ENCODE peak calls at places on chromosomes 7 and 10, in six cellular contexts. N, W, M, J, H and V are unnamed samples.
A peak's percentile ranks its signal among the peaks of the same experiment; 100 is the strongest.

GRCh38 chr10:80739328-80739727 is 201.6 kb downstream of the SH2D4B start:
- DNase-seq in N (no peak), W (no peak), M (no peak), J (no peak), H (no peak), V (no peak)

GRCh38 chr7:17347426-17347825 is 49.0 kb downstream of the AHR start:
- DNase-seq in N (no peak), W (no peak), M (no peak), J (no peak), H (no peak), V (no peak)

GRCh38 chr7:142445019-142445686 is 187.3 kb upstream of the PRSS58 start:
- DNase-seq in N (no peak), W (no peak), M (no peak), J (peak; percentile 75), H (no peak), V (no peak)

GRCh38 chr7:102097601-102098161 is 189.0 kb upstream of the SH2B2 start:
- DNase-seq in N (no peak), W (no peak), M (no peak), J (no peak), H (no peak), V (no peak)

GRCh38 chr10:100890696-100891271 is 22.0 kb upstream of the SLF2 start:
- DNase-seq in N (no peak), W (peak; percentile 95), M (no peak), J (no peak), H (no peak), V (no peak)

GRCh38 chr7:1460757-1461639 is 1.7 kb upstream of the MICALL2 start:
- DNase-seq in N (peak; percentile 89), W (peak; percentile 35), M (peak; percentile 47), J (no peak), H (peak; percentile 77), V (no peak)

GRCh38 chr7:121753965-121754364 is 119.0 kb upstream of the PTPRZ1 start:
- DNase-seq in N (no peak), W (no peak), M (no peak), J (no peak), H (no peak), V (no peak)

GRCh38 chr7:157687158-157687557 is 350.4 kb downstream of the DNAJB6 start:
- DNase-seq in N (no peak), W (no peak), M (no peak), J (no peak), H (no peak), V (no peak)

GRCh38 chr7:134941185-134941900 is 45.0 kb upstream of the AGBL3 start:
- DNase-seq in N (no peak), W (peak; percentile 78), M (no peak), J (no peak), H (no peak), V (no peak)

GRCh38 chr7:157150825-157151412 is 12.2 kb downstream of the UBE3C start:
- DNase-seq in N (no peak), W (peak; percentile 40), M (peak; percentile 28), J (peak; percentile 53), H (no peak), V (peak; percentile 26)

DNA sequence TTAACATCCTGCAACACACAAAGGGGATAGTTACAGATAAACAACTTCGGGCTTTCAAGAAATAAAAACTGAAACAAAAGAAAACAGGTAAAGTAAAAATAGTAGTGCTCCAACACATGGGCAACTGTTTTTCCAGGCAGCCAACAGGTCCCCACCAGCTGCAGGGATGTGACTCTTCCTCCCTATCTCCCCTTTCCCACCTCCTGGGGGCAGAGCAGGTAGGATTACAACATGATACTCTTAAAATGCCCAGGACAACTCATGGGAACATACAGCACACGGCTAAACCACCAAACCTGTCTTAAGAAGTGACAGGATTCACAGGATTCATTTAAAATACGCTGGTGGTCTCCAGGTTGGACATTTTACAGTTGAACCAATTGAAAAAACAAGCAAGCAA is 61.8 kb upstream of the DDC start:
- DNase-seq in N (no peak), W (no peak), M (no peak), J (no peak), H (no peak), V (no peak)
- TF ChIP-seq CTCF in N (no peak), W (no peak), M (no peak), J (peak; percentile 23), H (no peak), V (no peak)

DNA sequence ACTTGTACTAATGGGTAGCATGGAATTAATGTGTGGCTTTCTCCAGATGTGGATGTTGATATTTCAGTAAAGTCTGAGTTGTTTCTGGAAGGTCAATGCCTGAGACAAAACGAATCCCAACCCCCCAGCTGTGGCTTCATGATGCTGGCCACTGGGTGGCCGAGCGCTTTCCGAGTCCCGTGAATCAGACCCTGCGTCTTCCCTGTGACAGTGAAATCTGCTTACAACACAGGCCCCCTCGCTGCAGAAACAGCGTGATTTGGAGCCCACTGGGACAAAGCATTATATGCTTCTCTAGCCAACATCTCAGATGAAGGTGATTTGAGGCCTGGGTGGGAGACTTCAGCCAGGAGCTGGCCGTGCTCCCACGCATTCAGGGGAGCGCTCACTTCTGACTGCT is 124.7 kb downstream of the WDR37 start:
- DNase-seq in N (no peak), W (no peak), M (no peak), J (no peak), H (no peak), V (no peak)
- TF ChIP-seq CTCF in N (no peak), W (no peak), M (no peak), J (peak; percentile 57), H (no peak), V (no peak)

GRCh38 chr7:132049462-132050304 is 493.3 kb upstream of the PODXL start:
- DNase-seq in N (no peak), W (no peak), M (peak; percentile 29), J (peak; percentile 60), H (no peak), V (peak; percentile 60)
- TF ChIP-seq CTCF in N (peak; percentile 56), W (peak; percentile 83), M (peak; percentile 21), J (peak; percentile 88), H (peak; percentile 62), V (peak; percentile 71)

GRCh38 chr7:23529262-23529859 is 2.4 kb downstream of the TRA2A start:
- DNase-seq in N (no peak), W (no peak), M (peak; percentile 27), J (no peak), H (no peak), V (no peak)

GRCh38 chr7:23530901-23531793 is 634 bp downstream of the TRA2A start:
- DNase-seq in N (peak; percentile 87), W (peak; percentile 29), M (peak; percentile 61), J (peak; percentile 45), H (peak; percentile 72), V (peak; percentile 32)

GRCh38 chr7:23531794-23532489 is at the start of gene TRA2A:
- DNase-seq in N (peak; percentile 99), W (peak; percentile 90), M (peak; percentile 98), J (peak; percentile 96), H (peak; percentile 99), V (peak; percentile 95)

GRCh38 chr7:23530355-23530754 is 1.4 kb downstream of the TRA2A start:
- DNase-seq in N (no peak), W (no peak), M (no peak), J (no peak), H (no peak), V (no peak)

DNA sequence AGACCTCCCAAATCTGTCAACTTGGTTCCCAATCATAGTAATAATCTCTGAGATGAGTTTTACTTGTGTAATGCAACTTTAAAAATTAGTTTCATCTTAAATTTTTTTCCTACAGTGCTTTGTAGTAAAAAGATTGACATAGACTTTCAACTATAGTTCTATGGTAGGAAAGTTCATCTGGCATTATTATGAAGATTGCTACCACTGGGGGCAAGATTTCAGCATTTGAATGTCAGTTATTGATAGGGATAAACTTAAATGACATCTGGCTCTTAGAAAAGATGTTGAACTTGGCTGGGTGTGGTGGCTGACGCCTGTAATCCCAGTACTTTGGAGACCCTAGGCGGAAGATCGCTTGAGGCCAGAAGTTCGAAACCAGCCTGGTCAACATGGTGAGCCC is 1.4 kb upstream of the TRA2A start:
- DNase-seq in N (no peak), W (no peak), M (no peak), J (no peak), H (no peak), V (no peak)
- TF ChIP-seq CTCF in N (no peak), W (no peak), M (no peak), J (no peak), H (no peak), V (peak; percentile 32)

DNA sequence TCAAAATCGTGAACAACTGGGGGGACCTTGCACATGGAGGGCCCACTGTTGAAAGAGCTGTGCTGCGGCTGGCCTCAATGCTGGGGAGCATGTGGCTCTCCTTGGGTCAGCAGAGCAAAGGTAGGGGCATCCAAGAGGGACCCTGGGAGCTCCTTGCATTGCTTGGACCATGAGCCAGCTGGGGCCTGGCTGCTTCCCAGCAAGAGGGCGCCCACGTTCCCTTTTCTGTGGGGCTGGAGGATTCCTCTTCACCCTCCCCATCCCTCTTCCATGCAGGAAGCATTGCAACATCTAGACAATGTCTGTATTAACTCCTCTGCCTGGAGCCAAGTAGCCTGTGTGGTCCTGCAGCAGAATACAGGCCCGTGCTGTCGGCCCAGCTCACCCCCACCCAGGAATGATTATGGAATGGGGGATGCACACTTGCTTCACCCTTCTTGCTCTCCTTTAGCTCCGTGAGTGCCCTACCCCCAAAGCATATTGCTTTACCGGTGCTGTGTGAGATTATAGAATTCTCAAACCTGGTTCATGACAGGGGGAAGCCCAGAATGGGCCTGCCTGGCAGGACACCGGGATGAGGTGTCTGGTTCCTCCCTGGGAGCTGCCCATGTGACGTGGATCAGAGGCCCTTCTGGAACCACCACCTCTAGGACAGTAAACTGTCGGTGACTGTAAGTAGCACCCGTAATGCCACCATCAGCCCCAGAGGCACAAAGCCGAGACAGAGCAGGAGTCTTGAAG is 61.9 kb downstream of the SYPL1 start:
- DNase-seq in N (no peak), W (peak; percentile 59), M (no peak), J (peak; percentile 58), H (no peak), V (no peak)
- TF ChIP-seq CTCF in N (no peak), W (peak; percentile 17), M (no peak), J (peak; percentile 42), H (peak; percentile 16), V (no peak)